ENCODE peak calls at places on chromosomes 13 and 19, in five cellular contexts. One of them, this sample, is unnamed.

GRCh38 chr13:108220042-108220441 is 1.9 kb downstream of the ABHD13 start:
- DNase-seq in stimulated activated CD4-positive, alpha-beta T cell treated with anti-CD3 and anti-CD28 coated beads, Interleukin-1b, Interleukin-23, amount 100 ng/mL, for 1 hour: no peak
- DNase-seq in globus pallidus: no peak
- DNase-seq in neural crest cell: no peak
- DNase-seq in T-helper 2 cell: no peak
- DNase-seq in this sample: no peak

GRCh38 chr13:79724348-79725103 is 243.6 kb downstream of the NDFIP2 start:
- DNase-seq in stimulated activated CD4-positive, alpha-beta T cell treated with anti-CD3 and anti-CD28 coated beads, Interleukin-1b, Interleukin-23, amount 100 ng/mL, for 1 hour: no peak
- DNase-seq in globus pallidus: no peak
- DNase-seq in T-helper 2 cell: no peak
- DNase-seq in neural crest cell: no peak
- DNase-seq in this sample: no peak

GRCh38 chr13:19155321-19155861 is 26.2 kb downstream of the TUBA3C start:
- DNase-seq in neural crest cell: no peak
- DNase-seq in T-helper 2 cell: no peak
- DNase-seq in globus pallidus: no peak
- DNase-seq in stimulated activated CD4-positive, alpha-beta T cell treated with anti-CD3 and anti-CD28 coated beads, Interleukin-1b, Interleukin-23, amount 100 ng/mL, for 1 hour: no peak
- DNase-seq in this sample: no peak

GRCh38 chr19:55460670-55461258 is 678 bp downstream of the ISOC2 start:
- DNase-seq in T-helper 2 cell: no peak
- DNase-seq in neural crest cell: peak; percentile 55
- DNase-seq in stimulated activated CD4-positive, alpha-beta T cell treated with anti-CD3 and anti-CD28 coated beads, Interleukin-1b, Interleukin-23, amount 100 ng/mL, for 1 hour: no peak
- DNase-seq in globus pallidus: peak; percentile 69
- DNase-seq in this sample: no peak

GRCh38 chr19:3098141-3098514 is 4.0 kb downstream of the GNA11 start:
- DNase-seq in stimulated activated CD4-positive, alpha-beta T cell treated with anti-CD3 and anti-CD28 coated beads, Interleukin-1b, Interleukin-23, amount 100 ng/mL, for 1 hour: no peak
- DNase-seq in neural crest cell: no peak
- DNase-seq in globus pallidus: no peak
- DNase-seq in T-helper 2 cell: no peak
- DNase-seq in this sample: no peak

GRCh38 chr13:111956261-111957151 is 110.4 kb upstream of the SOX1 start:
- DNase-seq in neural crest cell: no peak
- DNase-seq in globus pallidus: no peak
- DNase-seq in T-helper 2 cell: no peak
- DNase-seq in stimulated activated CD4-positive, alpha-beta T cell treated with anti-CD3 and anti-CD28 coated beads, Interleukin-1b, Interleukin-23, amount 100 ng/mL, for 1 hour: no peak
- DNase-seq in this sample: no peak

GRCh38 chr13:32225494-32225931 is 89.7 kb downstream of the ZAR1L start:
- DNase-seq in stimulated activated CD4-positive, alpha-beta T cell treated with anti-CD3 and anti-CD28 coated beads, Interleukin-1b, Interleukin-23, amount 100 ng/mL, for 1 hour: no peak
- DNase-seq in T-helper 2 cell: no peak
- DNase-seq in globus pallidus: no peak
- DNase-seq in neural crest cell: no peak
- DNase-seq in this sample: no peak

GRCh38 chr13:73984949-73985691 is 149.1 kb downstream of the KLF12 start:
- DNase-seq in stimulated activated CD4-positive, alpha-beta T cell treated with anti-CD3 and anti-CD28 coated beads, Interleukin-1b, Interleukin-23, amount 100 ng/mL, for 1 hour: peak; percentile 36
- DNase-seq in globus pallidus: no peak
- DNase-seq in neural crest cell: no peak
- DNase-seq in T-helper 2 cell: peak; percentile 9
- DNase-seq in this sample: no peak

GRCh38 chr13:93922063-93922462 is 557.4 kb downstream of the DCT start:
- DNase-seq in neural crest cell: no peak
- DNase-seq in globus pallidus: no peak
- DNase-seq in T-helper 2 cell: no peak
- DNase-seq in stimulated activated CD4-positive, alpha-beta T cell treated with anti-CD3 and anti-CD28 coated beads, Interleukin-1b, Interleukin-23, amount 100 ng/mL, for 1 hour: no peak
- DNase-seq in this sample: no peak

GRCh38 chr19:10226376-10227214 is 4.5 kb downstream of the S1PR2 start:
- DNase-seq in stimulated activated CD4-positive, alpha-beta T cell treated with anti-CD3 and anti-CD28 coated beads, Interleukin-1b, Interleukin-23, amount 100 ng/mL, for 1 hour: no peak
- DNase-seq in globus pallidus: peak; percentile 55
- DNase-seq in T-helper 2 cell: no peak
- DNase-seq in neural crest cell: peak; percentile 36
- DNase-seq in this sample: no peak

GRCh38 chr13:85261757-85262346 is 537.4 kb downstream of the SLITRK6 start:
- DNase-seq in T-helper 2 cell: no peak
- DNase-seq in neural crest cell: no peak
- DNase-seq in stimulated activated CD4-positive, alpha-beta T cell treated with anti-CD3 and anti-CD28 coated beads, Interleukin-1b, Interleukin-23, amount 100 ng/mL, for 1 hour: no peak
- DNase-seq in globus pallidus: no peak
- DNase-seq in this sample: no peak

GRCh38 chr13:89518289-89519077 is 1829.0 kb upstream of the MIR17HG start:
- DNase-seq in T-helper 2 cell: no peak
- DNase-seq in stimulated activated CD4-positive, alpha-beta T cell treated with anti-CD3 and anti-CD28 coated beads, Interleukin-1b, Interleukin-23, amount 100 ng/mL, for 1 hour: no peak
- DNase-seq in globus pallidus: no peak
- DNase-seq in neural crest cell: no peak
- DNase-seq in this sample: no peak

GRCh38 chr13:91155512-91156114 is 191.9 kb upstream of the MIR17HG start:
- DNase-seq in globus pallidus: no peak
- DNase-seq in stimulated activated CD4-positive, alpha-beta T cell treated with anti-CD3 and anti-CD28 coated beads, Interleukin-1b, Interleukin-23, amount 100 ng/mL, for 1 hour: no peak
- DNase-seq in T-helper 2 cell: no peak
- DNase-seq in neural crest cell: no peak
- DNase-seq in this sample: no peak

GRCh38 chr13:44142911-44143665 is 230.5 kb upstream of the SERP2 start:
- DNase-seq in globus pallidus: no peak
- DNase-seq in stimulated activated CD4-positive, alpha-beta T cell treated with anti-CD3 and anti-CD28 coated beads, Interleukin-1b, Interleukin-23, amount 100 ng/mL, for 1 hour: no peak
- DNase-seq in T-helper 2 cell: no peak
- DNase-seq in neural crest cell: no peak
- DNase-seq in this sample: no peak

GRCh38 chr19:10339380-10339960 is at the start of gene ICAM3:
- DNase-seq in T-helper 2 cell: peak; percentile 35
- DNase-seq in globus pallidus: no peak
- DNase-seq in neural crest cell: no peak
- DNase-seq in stimulated activated CD4-positive, alpha-beta T cell treated with anti-CD3 and anti-CD28 coated beads, Interleukin-1b, Interleukin-23, amount 100 ng/mL, for 1 hour: peak; percentile 14
- DNase-seq in this sample: no peak

GRCh38 chr13:50678464-50679162 is 164.9 kb downstream of the DLEU7 start:
- DNase-seq in T-helper 2 cell: no peak
- DNase-seq in stimulated activated CD4-positive, alpha-beta T cell treated with anti-CD3 and anti-CD28 coated beads, Interleukin-1b, Interleukin-23, amount 100 ng/mL, for 1 hour: no peak
- DNase-seq in globus pallidus: peak; percentile 59
- DNase-seq in neural crest cell: no peak
- DNase-seq in this sample: no peak

GRCh38 chr19:47699360-47699917 is 13.8 kb upstream of the EHD2 start:
- DNase-seq in T-helper 2 cell: no peak
- DNase-seq in stimulated activated CD4-positive, alpha-beta T cell treated with anti-CD3 and anti-CD28 coated beads, Interleukin-1b, Interleukin-23, amount 100 ng/mL, for 1 hour: no peak
- DNase-seq in globus pallidus: no peak
- DNase-seq in neural crest cell: peak; percentile 67
- DNase-seq in this sample: no peak

GRCh38 chr19:39046037-39046821 is 13.9 kb upstream of the FBXO27 start:
- DNase-seq in neural crest cell: no peak
- DNase-seq in stimulated activated CD4-positive, alpha-beta T cell treated with anti-CD3 and anti-CD28 coated beads, Interleukin-1b, Interleukin-23, amount 100 ng/mL, for 1 hour: no peak
- DNase-seq in T-helper 2 cell: no peak
- DNase-seq in globus pallidus: no peak
- DNase-seq in this sample: no peak

GRCh38 chr19:9936151-9937000 is at the start of gene OLFM2:
- DNase-seq in T-helper 2 cell: no peak
- DNase-seq in globus pallidus: no peak
- DNase-seq in stimulated activated CD4-positive, alpha-beta T cell treated with anti-CD3 and anti-CD28 coated beads, Interleukin-1b, Interleukin-23, amount 100 ng/mL, for 1 hour: no peak
- DNase-seq in neural crest cell: no peak
- DNase-seq in this sample: no peak

GRCh38 chr13:110363009-110363408 is 55.9 kb downstream of the COL4A2 start:
- DNase-seq in neural crest cell: no peak
- DNase-seq in T-helper 2 cell: no peak
- DNase-seq in stimulated activated CD4-positive, alpha-beta T cell treated with anti-CD3 and anti-CD28 coated beads, Interleukin-1b, Interleukin-23, amount 100 ng/mL, for 1 hour: no peak
- DNase-seq in globus pallidus: no peak
- DNase-seq in this sample: no peak

GRCh38 chr19:29232315-29232852 is 19.4 kb upstream of the UQCRFS1 start:
- DNase-seq in stimulated activated CD4-positive, alpha-beta T cell treated with anti-CD3 and anti-CD28 coated beads, Interleukin-1b, Interleukin-23, amount 100 ng/mL, for 1 hour: no peak
- DNase-seq in T-helper 2 cell: no peak
- DNase-seq in globus pallidus: no peak
- DNase-seq in neural crest cell: no peak
- DNase-seq in this sample: no peak

GRCh38 chr19:4633140-4633967 is 6.0 kb upstream of the TNFAIP8L1 start:
- DNase-seq in neural crest cell: peak; percentile 68
- DNase-seq in stimulated activated CD4-positive, alpha-beta T cell treated with anti-CD3 and anti-CD28 coated beads, Interleukin-1b, Interleukin-23, amount 100 ng/mL, for 1 hour: no peak
- DNase-seq in globus pallidus: peak; percentile 43
- DNase-seq in T-helper 2 cell: no peak
- DNase-seq in this sample: no peak

GRCh38 chr19:5263615-5264014 is 77.0 kb downstream of the PTPRS start:
- DNase-seq in stimulated activated CD4-positive, alpha-beta T cell treated with anti-CD3 and anti-CD28 coated beads, Interleukin-1b, Interleukin-23, amount 100 ng/mL, for 1 hour: no peak
- DNase-seq in T-helper 2 cell: no peak
- DNase-seq in globus pallidus: no peak
- DNase-seq in neural crest cell: no peak
- DNase-seq in this sample: no peak

GRCh38 chr13:102838982-102839381 is 6.8 kb upstream of the ERCC5 start:
- DNase-seq in neural crest cell: no peak
- DNase-seq in globus pallidus: no peak
- DNase-seq in stimulated activated CD4-positive, alpha-beta T cell treated with anti-CD3 and anti-CD28 coated beads, Interleukin-1b, Interleukin-23, amount 100 ng/mL, for 1 hour: no peak
- DNase-seq in T-helper 2 cell: no peak
- DNase-seq in this sample: no peak

GRCh38 chr13:84399320-84400085 is 517.2 kb upstream of the SLITRK1 start:
- DNase-seq in T-helper 2 cell: no peak
- DNase-seq in globus pallidus: no peak
- DNase-seq in stimulated activated CD4-positive, alpha-beta T cell treated with anti-CD3 and anti-CD28 coated beads, Interleukin-1b, Interleukin-23, amount 100 ng/mL, for 1 hour: no peak
- DNase-seq in neural crest cell: no peak
- DNase-seq in this sample: peak; percentile 1

GRCh38 chr19:1172353-1173159 is 1.5 kb downstream of the SBNO2 start:
- DNase-seq in globus pallidus: peak; percentile 48
- DNase-seq in stimulated activated CD4-positive, alpha-beta T cell treated with anti-CD3 and anti-CD28 coated beads, Interleukin-1b, Interleukin-23, amount 100 ng/mL, for 1 hour: no peak
- DNase-seq in T-helper 2 cell: no peak
- DNase-seq in neural crest cell: no peak
- DNase-seq in this sample: no peak

GRCh38 chr19:17302391-17303166 is 646 bp downstream of the ABHD8 start:
- DNase-seq in stimulated activated CD4-positive, alpha-beta T cell treated with anti-CD3 and anti-CD28 coated beads, Interleukin-1b, Interleukin-23, amount 100 ng/mL, for 1 hour: no peak
- DNase-seq in neural crest cell: no peak
- DNase-seq in T-helper 2 cell: no peak
- DNase-seq in globus pallidus: no peak
- DNase-seq in this sample: no peak

GRCh38 chr19:46602392-46603194 is 1.5 kb downstream of the CALM3 start:
- DNase-seq in stimulated activated CD4-positive, alpha-beta T cell treated with anti-CD3 and anti-CD28 coated beads, Interleukin-1b, Interleukin-23, amount 100 ng/mL, for 1 hour: no peak
- DNase-seq in T-helper 2 cell: no peak
- DNase-seq in neural crest cell: no peak
- DNase-seq in globus pallidus: no peak
- DNase-seq in this sample: no peak

GRCh38 chr19:16548956-16549355 is 6.7 kb upstream of the CHERP start:
- DNase-seq in stimulated activated CD4-positive, alpha-beta T cell treated with anti-CD3 and anti-CD28 coated beads, Interleukin-1b, Interleukin-23, amount 100 ng/mL, for 1 hour: no peak
- DNase-seq in neural crest cell: no peak
- DNase-seq in globus pallidus: no peak
- DNase-seq in T-helper 2 cell: no peak
- DNase-seq in this sample: no peak

GRCh38 chr19:35963514-35963913 is 27.3 kb downstream of the LRFN3 start:
- DNase-seq in stimulated activated CD4-positive, alpha-beta T cell treated with anti-CD3 and anti-CD28 coated beads, Interleukin-1b, Interleukin-23, amount 100 ng/mL, for 1 hour: no peak
- DNase-seq in T-helper 2 cell: no peak
- DNase-seq in globus pallidus: no peak
- DNase-seq in neural crest cell: peak; percentile 72
- DNase-seq in this sample: no peak

GRCh38 chr13:40624338-40624737 is 42.1 kb downstream of the FOXO1 start:
- DNase-seq in neural crest cell: no peak
- DNase-seq in T-helper 2 cell: no peak
- DNase-seq in stimulated activated CD4-positive, alpha-beta T cell treated with anti-CD3 and anti-CD28 coated beads, Interleukin-1b, Interleukin-23, amount 100 ng/mL, for 1 hour: no peak
- DNase-seq in globus pallidus: no peak
- DNase-seq in this sample: no peak

GRCh38 chr13:33110713-33111413 is 94.6 kb downstream of the KL start:
- DNase-seq in stimulated activated CD4-positive, alpha-beta T cell treated with anti-CD3 and anti-CD28 coated beads, Interleukin-1b, Interleukin-23, amount 100 ng/mL, for 1 hour: no peak
- DNase-seq in neural crest cell: no peak
- DNase-seq in T-helper 2 cell: no peak
- DNase-seq in globus pallidus: no peak
- DNase-seq in this sample: no peak

GRCh38 chr13:39232401-39232980 is 194.2 kb downstream of the NHLRC3 start:
- DNase-seq in T-helper 2 cell: no peak
- DNase-seq in neural crest cell: no peak
- DNase-seq in globus pallidus: no peak
- DNase-seq in stimulated activated CD4-positive, alpha-beta T cell treated with anti-CD3 and anti-CD28 coated beads, Interleukin-1b, Interleukin-23, amount 100 ng/mL, for 1 hour: no peak
- DNase-seq in this sample: no peak

GRCh38 chr13:37109080-37109678 is 3.7 kb upstream of the CSNK1A1L start:
- DNase-seq in T-helper 2 cell: no peak
- DNase-seq in stimulated activated CD4-positive, alpha-beta T cell treated with anti-CD3 and anti-CD28 coated beads, Interleukin-1b, Interleukin-23, amount 100 ng/mL, for 1 hour: no peak
- DNase-seq in globus pallidus: peak; percentile 60
- DNase-seq in neural crest cell: peak; percentile 26
- DNase-seq in this sample: no peak

GRCh38 chr19:35006342-35006998 is 6.3 kb downstream of the GRAMD1A start:
- DNase-seq in globus pallidus: no peak
- DNase-seq in neural crest cell: no peak
- DNase-seq in stimulated activated CD4-positive, alpha-beta T cell treated with anti-CD3 and anti-CD28 coated beads, Interleukin-1b, Interleukin-23, amount 100 ng/mL, for 1 hour: no peak
- DNase-seq in T-helper 2 cell: no peak
- DNase-seq in this sample: no peak

GRCh38 chr13:45696610-45697226 is 5.4 kb upstream of the CBY2 start:
- DNase-seq in neural crest cell: no peak
- DNase-seq in stimulated activated CD4-positive, alpha-beta T cell treated with anti-CD3 and anti-CD28 coated beads, Interleukin-1b, Interleukin-23, amount 100 ng/mL, for 1 hour: no peak
- DNase-seq in T-helper 2 cell: no peak
- DNase-seq in globus pallidus: no peak
- DNase-seq in this sample: no peak

GRCh38 chr19:17448190-17448967 is at the start of gene TMEM221:
- DNase-seq in stimulated activated CD4-positive, alpha-beta T cell treated with anti-CD3 and anti-CD28 coated beads, Interleukin-1b, Interleukin-23, amount 100 ng/mL, for 1 hour: no peak
- DNase-seq in neural crest cell: peak; percentile 58
- DNase-seq in T-helper 2 cell: peak; percentile 18
- DNase-seq in globus pallidus: no peak
- DNase-seq in this sample: no peak

GRCh38 chr13:24636776-24637175 is 43.4 kb upstream of the ATP12A start:
- DNase-seq in globus pallidus: no peak
- DNase-seq in neural crest cell: no peak
- DNase-seq in stimulated activated CD4-positive, alpha-beta T cell treated with anti-CD3 and anti-CD28 coated beads, Interleukin-1b, Interleukin-23, amount 100 ng/mL, for 1 hour: no peak
- DNase-seq in T-helper 2 cell: no peak
- DNase-seq in this sample: no peak